ENCODE peak calls at places on chromosomes 7 and 10, in nine cellular contexts. One of them, this sample, is unnamed.

GRCh38 chr10:31972519-31973041 is 43.9 kb upstream of the ARHGAP12 start:
- DNase-seq in adrenal gland: no peak
- DNase-seq in left lung: no peak
- DNase-seq in MM.1S: no peak
- DNase-seq in fibroblast of lung: no peak
- DNase-seq in retinal pigment epithelial cell: no peak
- DNase-seq in uterus: no peak
- DNase-seq in dorsolateral prefrontal cortex: no peak
- DNase-seq in PC-9: no peak
- DNase-seq in this sample: no peak

GRCh38 chr7:152848026-152848425 is 88.5 kb downstream of the ACTR3B start:
- DNase-seq in uterus: no peak
- DNase-seq in MM.1S: no peak
- DNase-seq in retinal pigment epithelial cell: no peak
- DNase-seq in dorsolateral prefrontal cortex: no peak
- DNase-seq in adrenal gland: no peak
- DNase-seq in PC-9: no peak
- DNase-seq in left lung: no peak
- DNase-seq in fibroblast of lung: no peak
- DNase-seq in this sample: no peak

GRCh38 chr10:84317174-84317573 is 11.2 kb upstream of the CCSER2 start:
- DNase-seq in left lung: no peak
- DNase-seq in uterus: no peak
- DNase-seq in adrenal gland: no peak
- DNase-seq in MM.1S: peak; percentile 11
- DNase-seq in retinal pigment epithelial cell: no peak
- DNase-seq in fibroblast of lung: no peak
- DNase-seq in dorsolateral prefrontal cortex: no peak
- DNase-seq in PC-9: no peak
- DNase-seq in this sample: no peak

GRCh38 chr7:140857048-140857447 is 67.7 kb downstream of the BRAF start:
- DNase-seq in dorsolateral prefrontal cortex: no peak
- DNase-seq in MM.1S: no peak
- DNase-seq in left lung: no peak
- DNase-seq in adrenal gland: no peak
- DNase-seq in retinal pigment epithelial cell: no peak
- DNase-seq in fibroblast of lung: peak; percentile 3
- DNase-seq in uterus: no peak
- DNase-seq in PC-9: no peak
- DNase-seq in this sample: peak; percentile 38

GRCh38 chr10:52212062-52212461 is 102.0 kb upstream of the DKK1 start:
- DNase-seq in left lung: no peak
- DNase-seq in PC-9: no peak
- DNase-seq in adrenal gland: no peak
- DNase-seq in retinal pigment epithelial cell: no peak
- DNase-seq in MM.1S: no peak
- DNase-seq in fibroblast of lung: peak; percentile 81
- DNase-seq in uterus: peak; percentile 17
- DNase-seq in dorsolateral prefrontal cortex: no peak
- DNase-seq in this sample: peak; percentile 41

GRCh38 chr10:78567680-78568453 is 500.9 kb upstream of the ZMIZ1 start:
- DNase-seq in PC-9: no peak
- DNase-seq in fibroblast of lung: no peak
- DNase-seq in dorsolateral prefrontal cortex: no peak
- DNase-seq in retinal pigment epithelial cell: no peak
- DNase-seq in MM.1S: no peak
- DNase-seq in uterus: no peak
- DNase-seq in adrenal gland: no peak
- DNase-seq in left lung: no peak
- DNase-seq in this sample: no peak

GRCh38 chr7:98354052-98354451 is 46.8 kb downstream of the BAIAP2L1 start:
- DNase-seq in MM.1S: no peak
- DNase-seq in left lung: no peak
- DNase-seq in fibroblast of lung: peak; percentile 2
- DNase-seq in dorsolateral prefrontal cortex: no peak
- DNase-seq in retinal pigment epithelial cell: no peak
- DNase-seq in uterus: no peak
- DNase-seq in PC-9: no peak
- DNase-seq in adrenal gland: no peak
- DNase-seq in this sample: no peak

GRCh38 chr7:46651561-46652088 is 730.6 kb upstream of the IGFBP3 start:
- DNase-seq in retinal pigment epithelial cell: no peak
- DNase-seq in dorsolateral prefrontal cortex: no peak
- DNase-seq in MM.1S: no peak
- DNase-seq in PC-9: peak; percentile 60
- DNase-seq in fibroblast of lung: no peak
- DNase-seq in adrenal gland: no peak
- DNase-seq in uterus: no peak
- DNase-seq in left lung: no peak
- DNase-seq in this sample: no peak

GRCh38 chr10:11934262-11934661 is 108.3 kb downstream of the UPF2 start:
- DNase-seq in MM.1S: no peak
- DNase-seq in dorsolateral prefrontal cortex: no peak
- DNase-seq in fibroblast of lung: no peak
- DNase-seq in adrenal gland: peak; percentile 69
- DNase-seq in retinal pigment epithelial cell: no peak
- DNase-seq in PC-9: no peak
- DNase-seq in left lung: no peak
- DNase-seq in uterus: no peak
- DNase-seq in this sample: peak; percentile 27

GRCh38 chr7:157906583-157906982 is 569.8 kb downstream of the DNAJB6 start:
- DNase-seq in left lung: peak; percentile 41
- DNase-seq in adrenal gland: no peak
- DNase-seq in fibroblast of lung: no peak
- DNase-seq in uterus: no peak
- DNase-seq in MM.1S: no peak
- DNase-seq in PC-9: no peak
- DNase-seq in dorsolateral prefrontal cortex: no peak
- DNase-seq in retinal pigment epithelial cell: no peak
- DNase-seq in this sample: no peak

GRCh38 chr7:120985130-120985758 is 3.3 kb upstream of the CPED1 start:
- DNase-seq in adrenal gland: no peak
- DNase-seq in uterus: no peak
- DNase-seq in left lung: no peak
- DNase-seq in fibroblast of lung: no peak
- DNase-seq in dorsolateral prefrontal cortex: no peak
- DNase-seq in PC-9: no peak
- DNase-seq in retinal pigment epithelial cell: no peak
- DNase-seq in MM.1S: no peak
- DNase-seq in this sample: no peak

GRCh38 chr7:42237891-42238531 is 1.0 kb upstream of the GLI3 start:
- DNase-seq in fibroblast of lung: peak; percentile 76
- DNase-seq in left lung: peak; percentile 80
- DNase-seq in retinal pigment epithelial cell: no peak
- DNase-seq in dorsolateral prefrontal cortex: peak; percentile 36
- DNase-seq in uterus: peak; percentile 93
- DNase-seq in adrenal gland: peak; percentile 72
- DNase-seq in PC-9: no peak
- DNase-seq in MM.1S: peak; percentile 39
- DNase-seq in this sample: peak; percentile 70

GRCh38 chr7:14717711-14718304 is 184.7 kb downstream of the DGKB start:
- DNase-seq in dorsolateral prefrontal cortex: no peak
- DNase-seq in adrenal gland: no peak
- DNase-seq in MM.1S: no peak
- DNase-seq in retinal pigment epithelial cell: no peak
- DNase-seq in fibroblast of lung: peak; percentile 51
- DNase-seq in uterus: no peak
- DNase-seq in left lung: no peak
- DNase-seq in PC-9: no peak
- DNase-seq in this sample: peak; percentile 54

GRCh38 chr7:77439572-77439971 is 23.4 kb upstream of the GSAP start:
- DNase-seq in PC-9: peak; percentile 31
- DNase-seq in dorsolateral prefrontal cortex: peak; percentile 46
- DNase-seq in adrenal gland: peak; percentile 44
- DNase-seq in left lung: no peak
- DNase-seq in fibroblast of lung: peak; percentile 47
- DNase-seq in MM.1S: no peak
- DNase-seq in retinal pigment epithelial cell: no peak
- DNase-seq in uterus: no peak
- DNase-seq in this sample: peak; percentile 38

GRCh38 chr10:99860466-99860865 is 78.0 kb downstream of the ABCC2 start:
- DNase-seq in uterus: no peak
- DNase-seq in retinal pigment epithelial cell: no peak
- DNase-seq in MM.1S: no peak
- DNase-seq in left lung: no peak
- DNase-seq in fibroblast of lung: no peak
- DNase-seq in PC-9: no peak
- DNase-seq in dorsolateral prefrontal cortex: no peak
- DNase-seq in adrenal gland: no peak
- DNase-seq in this sample: no peak

GRCh38 chr10:91632671-91633550 is at the start of gene PPP1R3C:
- DNase-seq in fibroblast of lung: peak; percentile 96
- DNase-seq in retinal pigment epithelial cell: peak; percentile 65
- DNase-seq in PC-9: peak; percentile 74
- DNase-seq in adrenal gland: peak; percentile 96
- DNase-seq in MM.1S: peak; percentile 16
- DNase-seq in uterus: peak; percentile 89
- DNase-seq in left lung: peak; percentile 91
- DNase-seq in dorsolateral prefrontal cortex: peak; percentile 92
- DNase-seq in this sample: peak; percentile 88

GRCh38 chr7:32539917-32540544 is 44.7 kb downstream of the AVL9 start:
- DNase-seq in left lung: no peak
- DNase-seq in fibroblast of lung: no peak
- DNase-seq in MM.1S: no peak
- DNase-seq in PC-9: no peak
- DNase-seq in retinal pigment epithelial cell: no peak
- DNase-seq in uterus: no peak
- DNase-seq in dorsolateral prefrontal cortex: no peak
- DNase-seq in adrenal gland: no peak
- DNase-seq in this sample: no peak

GRCh38 chr10:131786756-131787605 is 113.8 kb upstream of the PPP2R2D start:
- DNase-seq in PC-9: no peak
- DNase-seq in dorsolateral prefrontal cortex: peak; percentile 53
- DNase-seq in left lung: no peak
- DNase-seq in fibroblast of lung: peak; percentile 35
- DNase-seq in uterus: no peak
- DNase-seq in retinal pigment epithelial cell: no peak
- DNase-seq in MM.1S: peak; percentile 34
- DNase-seq in adrenal gland: peak; percentile 52
- DNase-seq in this sample: peak; percentile 59

GRCh38 chr10:5502903-5503835 is 3.8 kb upstream of the CALML5 start:
- DNase-seq in dorsolateral prefrontal cortex: no peak
- DNase-seq in MM.1S: no peak
- DNase-seq in PC-9: peak; percentile 75
- DNase-seq in fibroblast of lung: no peak
- DNase-seq in retinal pigment epithelial cell: no peak
- DNase-seq in adrenal gland: no peak
- DNase-seq in left lung: no peak
- DNase-seq in uterus: no peak
- DNase-seq in this sample: no peak

GRCh38 chr7:111029574-111030357 is 61.2 kb upstream of the LRRN3 start:
- DNase-seq in dorsolateral prefrontal cortex: no peak
- DNase-seq in PC-9: no peak
- DNase-seq in adrenal gland: peak; percentile 45
- DNase-seq in retinal pigment epithelial cell: no peak
- DNase-seq in fibroblast of lung: peak; percentile 47
- DNase-seq in left lung: no peak
- DNase-seq in uterus: no peak
- DNase-seq in MM.1S: peak; percentile 40
- DNase-seq in this sample: peak; percentile 64

GRCh38 chr7:40866601-40867000 is 731.8 kb downstream of the SUGCT start:
- DNase-seq in PC-9: no peak
- DNase-seq in left lung: no peak
- DNase-seq in MM.1S: no peak
- DNase-seq in uterus: peak; percentile 46
- DNase-seq in dorsolateral prefrontal cortex: no peak
- DNase-seq in adrenal gland: no peak
- DNase-seq in retinal pigment epithelial cell: no peak
- DNase-seq in fibroblast of lung: peak; percentile 35
- DNase-seq in this sample: peak; percentile 74
- TF ChIP-seq CTCF in PC-9: no peak
- TF ChIP-seq CTCF in left lung: no peak
- TF ChIP-seq CTCF in MM.1S: no peak
- TF ChIP-seq CTCF in uterus: peak; percentile 36
- TF ChIP-seq CTCF in dorsolateral prefrontal cortex: no peak
- TF ChIP-seq CTCF in adrenal gland: no peak
- TF ChIP-seq CTCF in retinal pigment epithelial cell: no peak
- TF ChIP-seq CTCF in fibroblast of lung: no peak
- TF ChIP-seq CTCF in this sample: peak; percentile 65

GRCh38 chr7:155490697-155491628 is 33.0 kb downstream of the EN2 start:
- DNase-seq in dorsolateral prefrontal cortex: no peak
- DNase-seq in retinal pigment epithelial cell: no peak
- DNase-seq in adrenal gland: peak; percentile 33
- DNase-seq in uterus: no peak
- DNase-seq in MM.1S: no peak
- DNase-seq in fibroblast of lung: no peak
- DNase-seq in PC-9: no peak
- DNase-seq in left lung: peak; percentile 88
- DNase-seq in this sample: no peak
- H3K4me3 ChIP-seq in dorsolateral prefrontal cortex: peak overlapping the region; percentile 55
- H3K4me3 ChIP-seq in retinal pigment epithelial cell: no peak overlapping the region
- H3K4me3 ChIP-seq in adrenal gland: no peak overlapping the region
- H3K4me3 ChIP-seq in uterus: peak overlapping the region; percentile 17
- H3K4me3 ChIP-seq in MM.1S: peak overlapping the region; percentile 15
- H3K4me3 ChIP-seq in fibroblast of lung: peak overlapping the region; percentile 25
- H3K4me3 ChIP-seq in PC-9: no peak overlapping the region
- H3K4me3 ChIP-seq in left lung: peak overlapping the region; percentile 50
- H3K4me3 ChIP-seq in this sample: no peak overlapping the region

DNA sequence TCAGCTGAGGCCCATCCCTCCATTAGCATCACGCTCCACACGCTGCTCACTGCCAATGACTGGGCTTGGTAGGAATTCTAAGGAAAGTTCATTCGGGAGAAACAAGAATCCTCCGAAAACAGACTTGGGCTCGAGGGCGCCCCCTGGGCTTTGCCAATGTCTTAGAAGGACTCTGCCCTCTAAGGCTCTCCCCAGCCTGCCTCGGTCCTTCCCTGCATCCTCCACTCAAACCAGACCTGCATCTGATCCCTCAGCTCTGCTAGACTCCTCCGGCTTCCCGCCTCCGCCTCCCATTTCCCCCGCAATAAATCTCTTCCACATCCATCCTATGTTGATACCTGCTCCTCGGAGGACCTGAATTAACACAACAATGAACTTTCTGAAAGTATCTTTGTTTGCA is 177.6 kb downstream of the PLPP4 start:
- DNase-seq in left lung: no peak
- DNase-seq in retinal pigment epithelial cell: no peak
- DNase-seq in MM.1S: no peak
- DNase-seq in adrenal gland: no peak
- DNase-seq in dorsolateral prefrontal cortex: no peak
- DNase-seq in PC-9: no peak
- DNase-seq in uterus: no peak
- DNase-seq in fibroblast of lung: no peak
- DNase-seq in this sample: no peak
- TF ChIP-seq CTCF in left lung: no peak
- TF ChIP-seq CTCF in retinal pigment epithelial cell: peak; percentile 33
- TF ChIP-seq CTCF in MM.1S: no peak
- TF ChIP-seq CTCF in adrenal gland: no peak
- TF ChIP-seq CTCF in dorsolateral prefrontal cortex: no peak
- TF ChIP-seq CTCF in PC-9: no peak
- TF ChIP-seq CTCF in uterus: no peak
- TF ChIP-seq CTCF in fibroblast of lung: no peak
- TF ChIP-seq CTCF in this sample: peak; percentile 14

DNA sequence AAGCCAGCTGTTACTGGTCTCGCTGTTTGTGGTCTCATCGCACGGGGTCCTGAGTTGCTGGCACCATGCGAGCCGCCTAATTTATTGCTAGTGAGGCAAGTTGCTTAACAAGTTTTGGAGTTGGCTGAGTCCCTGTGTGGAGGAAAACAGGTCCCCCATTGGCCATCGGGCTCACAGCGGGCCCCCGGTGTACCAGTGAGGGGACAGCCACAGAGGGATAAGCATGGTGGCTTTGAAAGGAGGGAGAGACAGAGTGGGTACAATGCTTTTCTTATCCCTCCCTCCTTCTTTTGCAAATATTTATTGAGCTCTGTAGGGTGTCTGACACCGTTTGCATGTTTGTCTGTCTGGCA is 2.8 kb downstream of the HTRA1 start:
- DNase-seq in adrenal gland: no peak
- DNase-seq in left lung: no peak
- DNase-seq in fibroblast of lung: no peak
- DNase-seq in retinal pigment epithelial cell: no peak
- DNase-seq in dorsolateral prefrontal cortex: no peak
- DNase-seq in uterus: no peak
- DNase-seq in MM.1S: no peak
- DNase-seq in PC-9: no peak
- DNase-seq in this sample: no peak
- H3K4me3 ChIP-seq in adrenal gland: no peak overlapping the region
- H3K4me3 ChIP-seq in left lung: no peak overlapping the region
- H3K4me3 ChIP-seq in fibroblast of lung: peak overlapping the region; percentile 70
- H3K4me3 ChIP-seq in retinal pigment epithelial cell: no peak overlapping the region
- H3K4me3 ChIP-seq in dorsolateral prefrontal cortex: peak overlapping the region; percentile 75
- H3K4me3 ChIP-seq in uterus: no peak overlapping the region
- H3K4me3 ChIP-seq in MM.1S: no peak overlapping the region
- H3K4me3 ChIP-seq in PC-9: no peak overlapping the region
- H3K4me3 ChIP-seq in this sample: peak overlapping the region; percentile 69